ENCODE peak calls at places on chromosomes 7 and 10, in eight cellular contexts. X is stomach, Y is HCT116, B is SK-N-SH, T is Panc1, S is vagina, W is transverse colon, G is endothelial cell of umbilical vein. I is an unnamed sample. For H3K9me3, the result is how much of the 10 kb centered on the place peaks cover.

GRCh38 chr7:108249458-108249857 is 119.3 kb upstream of the LAMB4 start:
- DNase-seq in W (no peak), T (no peak), Y (no peak), G (no peak), B (no peak), X (no peak), S (no peak), I (no peak)

GRCh38 chr7:37604078-37604477 is 79.5 kb upstream of the GPR141 start:
- DNase-seq in B (no peak), X (no peak), S (no peak), T (no peak), W (no peak), G (no peak), Y (no peak), I (no peak)

GRCh38 chr7:78412216-78412858 is 613.8 kb downstream of the PHTF2 start:
- DNase-seq in B (no peak), S (no peak), Y (no peak), X (no peak), G (no peak), W (no peak), T (no peak), I (no peak)

GRCh38 chr10:72053690-72054089 is 34.7 kb downstream of the SPOCK2 start:
- DNase-seq in S (no peak), W (no peak), X (no peak), B (no peak), T (no peak), G (no peak), Y (no peak), I (peak)

GRCh38 chr10:100359529-100360150 is 12.6 kb downstream of the SCD start:
- DNase-seq in T (no peak), S (no peak), B (peak), W (no peak), X (no peak), G (no peak), Y (no peak), I (no peak)

GRCh38 chr7:131355917-131356777 is 28.5 kb downstream of the MKLN1 start:
- DNase-seq in B (no peak), G (no peak), X (peak), T (no peak), Y (no peak), W (peak), S (no peak), I (no peak)

GRCh38 chr7:140607441-140607989 is 33.1 kb downstream of the DENND2A start:
- DNase-seq in X (no peak), W (peak), Y (no peak), G (no peak), T (no peak), B (peak), S (no peak), I (peak)

GRCh38 chr7:159064816-159065130 is 79.9 kb downstream of the VIPR2 start:
- DNase-seq in G (no peak), B (no peak), T (no peak), W (no peak), Y (no peak), S (no peak), X (no peak), I (no peak)

GRCh38 chr7:2668401-2668800 is 19.6 kb upstream of the AMZ1 start:
- DNase-seq in X (no peak), W (no peak), Y (no peak), T (no peak), G (no peak), B (no peak), S (no peak), I (no peak)

GRCh38 chr10:62081322-62081945 is 179.9 kb downstream of the ARID5B start:
- DNase-seq in B (no peak), G (peak), X (no peak), S (no peak), W (no peak), Y (no peak), T (no peak), I (no peak)

GRCh38 chr7:123393623-123394022 is 140.8 kb downstream of the IQUB start:
- DNase-seq in G (no peak), B (no peak), T (no peak), Y (no peak), X (no peak), S (no peak), W (no peak), I (no peak)

GRCh38 chr10:20768849-20769248 is 128.3 kb downstream of the NEBL start:
- DNase-seq in Y (no peak), W (no peak), S (no peak), X (no peak), T (no peak), G (no peak), B (peak), I (no peak)

GRCh38 chr7:54831644-54832095 is 72.7 kb upstream of the SEC61G start:
- DNase-seq in B (no peak), G (no peak), X (no peak), W (no peak), T (no peak), S (no peak), Y (peak), I (no peak)

GRCh38 chr10:121800146-121800545 is 127.7 kb downstream of the ATE1 start:
- DNase-seq in S (no peak), T (no peak), Y (no peak), X (no peak), W (no peak), G (no peak), B (no peak), I (no peak)

GRCh38 chr7:19982841-19983835 is 209.7 kb upstream of the TMEM196 start:
- DNase-seq in S (no peak), Y (peak), G (peak), T (no peak), W (peak), B (no peak), X (no peak), I (no peak)

GRCh38 chr10:48456361-48456804 is 148.5 kb downstream of the ARHGAP22 start:
- DNase-seq in Y (no peak), G (peak), B (peak), T (no peak), S (no peak), X (peak), W (peak), I (peak)

GRCh38 chr10:67663449-67664087 is 32.4 kb downstream of the CTNNA3 start:
- DNase-seq in G (no peak), B (no peak), S (no peak), T (no peak), X (no peak), Y (no peak), W (no peak), I (no peak)

GRCh38 chr10:60989400-60989876 is 45.5 kb upstream of the RHOBTB1 start:
- DNase-seq in Y (no peak), W (peak), S (no peak), B (no peak), T (no peak), G (no peak), X (peak), I (peak)

GRCh38 chr10:79930751-79931150 is 18.2 kb downstream of the SFTPD start:
- DNase-seq in S (no peak), Y (no peak), T (no peak), G (no peak), B (no peak), X (no peak), W (no peak), I (no peak)

GRCh38 chr7:70178787-70179186 is 580.5 kb downstream of the AUTS2 start:
- DNase-seq in T (no peak), S (no peak), Y (no peak), G (no peak), W (peak), B (no peak), X (no peak), I (no peak)

GRCh38 chr10:111990734-111991133 is 192.8 kb downstream of the GPAM start:
- DNase-seq in B (peak), T (no peak), X (no peak), W (no peak), G (no peak), Y (no peak), S (no peak), I (no peak)

GRCh38 chr7:44959433-44959951 is 19.3 kb downstream of the MYO1G start:
- DNase-seq in W (no peak), B (peak), G (no peak), X (no peak), T (no peak), S (no peak), Y (no peak), I (no peak)

GRCh38 chr10:101744267-101744666 is 31.6 kb downstream of the FGF8 start:
- DNase-seq in T (no peak), W (no peak), X (no peak), G (no peak), S (no peak), B (no peak), Y (no peak), I (no peak)

GRCh38 chr10:4514445-4515108 is 311.4 kb upstream of the AKR1E2 start:
- DNase-seq in B (no peak), Y (no peak), S (no peak), X (no peak), G (no peak), W (peak), T (no peak), I (no peak)

GRCh38 chr7:69739182-69739581 is 140.9 kb downstream of the AUTS2 start:
- DNase-seq in B (no peak), G (no peak), T (no peak), Y (no peak), X (no peak), W (no peak), S (no peak), I (no peak)

GRCh38 chr10:23203369-23204325 is 11.5 kb downstream of the PTF1A start:
- DNase-seq in W (no peak), Y (no peak), X (no peak), B (no peak), S (no peak), G (no peak), T (no peak), I (no peak)

GRCh38 chr10:5103481-5103880 is 9.3 kb downstream of the AKR1C3 start:
- DNase-seq in S (no peak), Y (no peak), B (no peak), W (no peak), X (no peak), T (no peak), G (no peak), I (no peak)

GRCh38 chr7:94368371-94368791 is 26.3 kb upstream of the COL1A2 start:
- DNase-seq in W (no peak), X (no peak), G (peak), S (no peak), T (no peak), Y (no peak), B (peak), I (no peak)

GRCh38 chr10:12177642-12178041 is 18.0 kb downstream of the NUDT5 start:
- DNase-seq in B (no peak), Y (no peak), T (no peak), W (no peak), G (no peak), X (no peak), S (no peak), I (no peak)

GRCh38 chr7:4886671-4887070 is 3.2 kb upstream of the RADIL start:
- DNase-seq in G (no peak), B (no peak), X (no peak), S (no peak), T (no peak), W (no peak), Y (no peak), I (no peak)
- TF ChIP-seq POLR2AphosphoS5 in G (no peak), B (no peak), X (no peak), S (no peak), T (no peak), W (no peak), Y (no peak), I (no peak)

GRCh38 chr7:63887031-63887430 is 111.6 kb upstream of the ZNF722 start:
- DNase-seq in W (no peak), T (no peak), X (no peak), B (no peak), G (no peak), Y (no peak), S (no peak), I (no peak)
- H3K9me3 ChIP-seq in W (under half), T (under half), X (under half), B (under half), G (under half), Y (under half), S (under half), I (half or more)

GRCh38 chr10:114697061-114697598 is 39.1 kb upstream of the ABLIM1 start:
- DNase-seq in S (no peak), G (peak), Y (no peak), X (no peak), B (no peak), W (no peak), T (no peak), I (no peak)
- H3K27ac ChIP-seq in S (no peak), G (peak), Y (no peak), X (no peak), B (no peak), W (peak), T (peak), I (no peak)

GRCh38 chr10:27504897-27505457 is 873 bp downstream of the RAB18 start:
- DNase-seq in Y (no peak), T (no peak), G (peak), B (no peak), X (no peak), W (no peak), S (no peak), I (no peak)

GRCh38 chr10:27506280-27506679 is 2.2 kb downstream of the RAB18 start:
- DNase-seq in T (no peak), X (no peak), Y (no peak), B (no peak), W (no peak), S (no peak), G (no peak), I (no peak)

GRCh38 chr10:27500886-27501285 is 3.2 kb upstream of the RAB18 start:
- DNase-seq in T (no peak), Y (no peak), G (no peak), X (no peak), S (no peak), B (no peak), W (no peak), I (no peak)

GRCh38 chr10:27503498-27504006 is 552 bp upstream of the RAB18 start:
- DNase-seq in W (no peak), X (no peak), T (no peak), G (no peak), B (no peak), Y (no peak), S (no peak), I (no peak)

DNA sequence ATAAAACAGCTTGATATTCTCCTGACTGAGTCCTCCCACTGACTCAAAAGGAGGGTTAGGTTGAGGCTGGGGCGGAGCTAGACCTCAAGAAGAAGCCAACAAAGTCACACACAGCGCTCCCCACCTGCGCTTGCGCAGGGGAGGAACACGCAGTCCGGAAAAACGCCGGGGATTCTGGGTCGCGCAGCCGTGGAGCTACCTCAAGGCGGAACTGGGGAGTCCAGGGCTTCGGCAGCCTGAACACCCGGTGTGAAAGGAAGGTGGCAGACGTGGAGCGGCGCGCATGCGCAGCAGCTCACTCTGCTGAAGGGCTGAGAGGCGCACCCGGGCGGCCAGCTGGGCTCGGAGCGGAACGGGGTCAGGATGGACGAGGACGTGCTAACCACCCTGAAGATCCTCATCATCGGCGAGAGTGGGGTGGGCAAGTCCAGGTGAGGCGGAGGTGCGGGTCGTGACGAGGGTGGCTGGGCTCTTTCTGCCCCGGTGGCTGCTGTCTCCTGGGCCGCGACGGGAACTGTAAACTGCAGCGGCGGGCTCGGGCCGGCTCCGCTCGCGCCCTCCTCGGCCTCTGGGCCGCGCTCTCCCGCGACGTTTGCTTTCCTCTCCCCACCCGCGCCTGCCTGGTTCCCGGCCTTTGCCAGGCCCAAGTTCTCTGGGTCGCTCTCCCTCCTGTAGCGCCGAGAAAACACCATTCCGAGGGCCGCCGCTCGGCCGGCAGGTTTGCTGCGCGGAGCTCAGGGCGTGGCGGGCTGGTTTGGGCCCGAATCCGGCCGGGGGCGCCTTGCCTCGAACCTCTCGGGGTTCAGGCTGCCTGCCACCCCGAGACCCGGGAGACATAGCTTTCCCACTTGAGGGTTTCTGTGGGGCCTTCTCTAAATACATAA is at the start of gene RAB18:
- DNase-seq in S (peak), B (peak), G (peak), X (peak), Y (peak), W (peak), T (peak), I (peak)
- TF ChIP-seq POLR2AphosphoS5 in S (peak), B (peak), G (peak), X (peak), Y (peak), W (peak), T (peak), I (peak)